ENCODE peak calls at places on chromosomes 7 and 10, in seven cellular contexts. One of them, this sample, is unnamed.
A peak's percentile ranks its signal among the peaks of the same experiment; 100 is the strongest.

GRCh38 chr7:149093228-149093627 is 2.7 kb upstream of the ZNF786 start:
- DNase-seq in fibroblast of pulmonary artery: no peak
- DNase-seq in AG09309: no peak
- DNase-seq in heart right ventricle: no peak
- DNase-seq in activated CD8-positive, alpha-beta T cell treated with anti-CD3 and anti-CD28 coated beads for 36 hours: no peak
- DNase-seq in progenitor cell of endocrine pancreas: no peak
- DNase-seq in nephron progenitor cell: no peak
- DNase-seq in this sample: no peak

GRCh38 chr10:86509145-86509544 is 12.4 kb downstream of the WAPL start:
- DNase-seq in fibroblast of pulmonary artery: no peak
- DNase-seq in AG09309: no peak
- DNase-seq in heart right ventricle: no peak
- DNase-seq in activated CD8-positive, alpha-beta T cell treated with anti-CD3 and anti-CD28 coated beads for 36 hours: no peak
- DNase-seq in progenitor cell of endocrine pancreas: no peak
- DNase-seq in nephron progenitor cell: no peak
- DNase-seq in this sample: no peak

GRCh38 chr10:86365346-86366032 is 1.1 kb downstream of the GRID1 start:
- DNase-seq in fibroblast of pulmonary artery: no peak
- DNase-seq in AG09309: no peak
- DNase-seq in heart right ventricle: no peak
- DNase-seq in activated CD8-positive, alpha-beta T cell treated with anti-CD3 and anti-CD28 coated beads for 36 hours: peak; percentile 22
- DNase-seq in progenitor cell of endocrine pancreas: no peak
- DNase-seq in nephron progenitor cell: no peak
- DNase-seq in this sample: no peak

GRCh38 chr7:102044984-102045673 is 227.7 kb downstream of the CUX1 start:
- DNase-seq in fibroblast of pulmonary artery: peak; percentile 85
- DNase-seq in AG09309: peak; percentile 86
- DNase-seq in heart right ventricle: peak; percentile 37
- DNase-seq in activated CD8-positive, alpha-beta T cell treated with anti-CD3 and anti-CD28 coated beads for 36 hours: peak; percentile 12
- DNase-seq in progenitor cell of endocrine pancreas: no peak
- DNase-seq in nephron progenitor cell: no peak
- DNase-seq in this sample: peak; percentile 87

GRCh38 chr7:45704683-45705016 is 130.5 kb downstream of the ADCY1 start:
- DNase-seq in fibroblast of pulmonary artery: no peak
- DNase-seq in AG09309: no peak
- DNase-seq in heart right ventricle: no peak
- DNase-seq in activated CD8-positive, alpha-beta T cell treated with anti-CD3 and anti-CD28 coated beads for 36 hours: no peak
- DNase-seq in progenitor cell of endocrine pancreas: no peak
- DNase-seq in nephron progenitor cell: no peak
- DNase-seq in this sample: no peak

GRCh38 chr10:102620615-102621417 is 23.5 kb upstream of the TRIM8 start:
- DNase-seq in fibroblast of pulmonary artery: no peak
- DNase-seq in AG09309: no peak
- DNase-seq in heart right ventricle: no peak
- DNase-seq in activated CD8-positive, alpha-beta T cell treated with anti-CD3 and anti-CD28 coated beads for 36 hours: no peak
- DNase-seq in progenitor cell of endocrine pancreas: no peak
- DNase-seq in nephron progenitor cell: no peak
- DNase-seq in this sample: no peak

GRCh38 chr7:21944616-21945373 is 904 bp downstream of the CDCA7L start:
- DNase-seq in fibroblast of pulmonary artery: no peak
- DNase-seq in AG09309: no peak
- DNase-seq in heart right ventricle: no peak
- DNase-seq in activated CD8-positive, alpha-beta T cell treated with anti-CD3 and anti-CD28 coated beads for 36 hours: peak; percentile 67
- DNase-seq in progenitor cell of endocrine pancreas: peak; percentile 53
- DNase-seq in nephron progenitor cell: peak; percentile 38
- DNase-seq in this sample: no peak

GRCh38 chr10:119140603-119141245 is 24.8 kb downstream of the SFXN4 start:
- DNase-seq in fibroblast of pulmonary artery: no peak
- DNase-seq in AG09309: no peak
- DNase-seq in heart right ventricle: no peak
- DNase-seq in activated CD8-positive, alpha-beta T cell treated with anti-CD3 and anti-CD28 coated beads for 36 hours: no peak
- DNase-seq in progenitor cell of endocrine pancreas: no peak
- DNase-seq in nephron progenitor cell: no peak
- DNase-seq in this sample: no peak

GRCh38 chr10:133010095-133010837 is 67.9 kb upstream of the CFAP46 start:
- DNase-seq in fibroblast of pulmonary artery: no peak
- DNase-seq in AG09309: no peak
- DNase-seq in heart right ventricle: no peak
- DNase-seq in activated CD8-positive, alpha-beta T cell treated with anti-CD3 and anti-CD28 coated beads for 36 hours: no peak
- DNase-seq in progenitor cell of endocrine pancreas: no peak
- DNase-seq in nephron progenitor cell: no peak
- DNase-seq in this sample: no peak

DNA sequence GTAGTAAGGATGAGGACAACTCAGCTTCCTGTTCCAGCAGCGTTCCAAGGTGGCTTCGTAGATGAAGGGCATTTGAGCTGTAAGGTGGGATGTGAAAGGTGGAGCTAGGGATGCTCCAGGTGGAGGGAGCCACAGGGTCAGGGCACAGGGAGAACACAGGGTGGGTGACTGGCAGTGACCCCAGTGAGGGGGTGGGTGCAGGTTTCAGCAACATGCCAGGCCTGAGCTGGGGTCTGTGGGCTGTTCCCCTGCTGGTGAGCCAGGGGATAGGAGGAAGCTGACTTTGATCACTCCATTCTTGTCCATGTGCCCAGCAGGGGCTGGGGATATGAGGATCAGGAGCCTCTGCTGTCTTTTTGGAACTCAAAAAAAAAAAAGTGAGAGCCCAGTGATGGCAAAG is 33.2 kb downstream of the CDH23 start:
- DNase-seq in fibroblast of pulmonary artery: no peak
- DNase-seq in AG09309: no peak
- DNase-seq in heart right ventricle: no peak
- DNase-seq in activated CD8-positive, alpha-beta T cell treated with anti-CD3 and anti-CD28 coated beads for 36 hours: no peak
- DNase-seq in progenitor cell of endocrine pancreas: no peak
- DNase-seq in nephron progenitor cell: no peak
- DNase-seq in this sample: no peak
- TF ChIP-seq CTCF in fibroblast of pulmonary artery: no peak
- TF ChIP-seq CTCF in AG09309: no peak
- TF ChIP-seq CTCF in heart right ventricle: no peak
- TF ChIP-seq CTCF in activated CD8-positive, alpha-beta T cell treated with anti-CD3 and anti-CD28 coated beads for 36 hours: no peak
- TF ChIP-seq CTCF in progenitor cell of endocrine pancreas: peak; percentile 48
- TF ChIP-seq CTCF in nephron progenitor cell: peak; percentile 26
- TF ChIP-seq CTCF in this sample: peak; percentile 37

GRCh38 chr7:44081266-44081748 is 1.0 kb downstream of the POLM start:
- DNase-seq in fibroblast of pulmonary artery: no peak
- DNase-seq in AG09309: no peak
- DNase-seq in heart right ventricle: no peak
- DNase-seq in activated CD8-positive, alpha-beta T cell treated with anti-CD3 and anti-CD28 coated beads for 36 hours: peak; percentile 64
- DNase-seq in progenitor cell of endocrine pancreas: no peak
- DNase-seq in nephron progenitor cell: no peak
- DNase-seq in this sample: no peak
- TF ChIP-seq CTCF in fibroblast of pulmonary artery: no peak
- TF ChIP-seq CTCF in AG09309: no peak
- TF ChIP-seq CTCF in heart right ventricle: no peak
- TF ChIP-seq CTCF in activated CD8-positive, alpha-beta T cell treated with anti-CD3 and anti-CD28 coated beads for 36 hours: no peak
- TF ChIP-seq CTCF in progenitor cell of endocrine pancreas: no peak
- TF ChIP-seq CTCF in nephron progenitor cell: no peak
- TF ChIP-seq CTCF in this sample: no peak

GRCh38 chr10:71302874-71303568 is 16.0 kb upstream of the SLC29A3 start:
- DNase-seq in fibroblast of pulmonary artery: peak; percentile 68
- DNase-seq in AG09309: no peak
- DNase-seq in heart right ventricle: no peak
- DNase-seq in activated CD8-positive, alpha-beta T cell treated with anti-CD3 and anti-CD28 coated beads for 36 hours: no peak
- DNase-seq in progenitor cell of endocrine pancreas: no peak
- DNase-seq in nephron progenitor cell: no peak
- DNase-seq in this sample: no peak
- TF ChIP-seq CTCF in fibroblast of pulmonary artery: peak; percentile 54
- TF ChIP-seq CTCF in AG09309: peak; percentile 48
- TF ChIP-seq CTCF in heart right ventricle: peak; percentile 53
- TF ChIP-seq CTCF in activated CD8-positive, alpha-beta T cell treated with anti-CD3 and anti-CD28 coated beads for 36 hours: peak; percentile 52
- TF ChIP-seq CTCF in progenitor cell of endocrine pancreas: peak; percentile 60
- TF ChIP-seq CTCF in nephron progenitor cell: peak; percentile 47
- TF ChIP-seq CTCF in this sample: peak; percentile 53

GRCh38 chr7:30027065-30027456 is 559 bp upstream of the FKBP14 start:
- DNase-seq in fibroblast of pulmonary artery: peak; percentile 48
- DNase-seq in AG09309: no peak
- DNase-seq in heart right ventricle: no peak
- DNase-seq in activated CD8-positive, alpha-beta T cell treated with anti-CD3 and anti-CD28 coated beads for 36 hours: peak; percentile 48
- DNase-seq in progenitor cell of endocrine pancreas: no peak
- DNase-seq in nephron progenitor cell: no peak
- DNase-seq in this sample: no peak

GRCh38 chr7:30032310-30033125 is 4.3 kb downstream of the PLEKHA8 start:
- DNase-seq in fibroblast of pulmonary artery: peak; percentile 50
- DNase-seq in AG09309: peak; percentile 59
- DNase-seq in heart right ventricle: no peak
- DNase-seq in activated CD8-positive, alpha-beta T cell treated with anti-CD3 and anti-CD28 coated beads for 36 hours: no peak
- DNase-seq in progenitor cell of endocrine pancreas: no peak
- DNase-seq in nephron progenitor cell: no peak
- DNase-seq in this sample: peak; percentile 82

GRCh38 chr7:30027915-30028748 is at the start of gene PLEKHA8:
- DNase-seq in fibroblast of pulmonary artery: peak; percentile 86
- DNase-seq in AG09309: peak; percentile 48
- DNase-seq in heart right ventricle: peak; percentile 89
- DNase-seq in activated CD8-positive, alpha-beta T cell treated with anti-CD3 and anti-CD28 coated beads for 36 hours: peak; percentile 86
- DNase-seq in progenitor cell of endocrine pancreas: peak; percentile 88
- DNase-seq in nephron progenitor cell: peak; percentile 92
- DNase-seq in this sample: no peak

GRCh38 chr7:30028749-30029635 is 780 bp downstream of the PLEKHA8 start:
- DNase-seq in fibroblast of pulmonary artery: peak; percentile 37
- DNase-seq in AG09309: no peak
- DNase-seq in heart right ventricle: peak; percentile 44
- DNase-seq in activated CD8-positive, alpha-beta T cell treated with anti-CD3 and anti-CD28 coated beads for 36 hours: peak; percentile 50
- DNase-seq in progenitor cell of endocrine pancreas: peak; percentile 11
- DNase-seq in nephron progenitor cell: no peak
- DNase-seq in this sample: no peak

GRCh38 chr7:30029696-30030095 is 1.5 kb downstream of the PLEKHA8 start:
- DNase-seq in fibroblast of pulmonary artery: no peak
- DNase-seq in AG09309: no peak
- DNase-seq in heart right ventricle: no peak
- DNase-seq in activated CD8-positive, alpha-beta T cell treated with anti-CD3 and anti-CD28 coated beads for 36 hours: peak; percentile 43
- DNase-seq in progenitor cell of endocrine pancreas: no peak
- DNase-seq in nephron progenitor cell: no peak
- DNase-seq in this sample: no peak
- TF ChIP-seq CTCF in fibroblast of pulmonary artery: no peak
- TF ChIP-seq CTCF in AG09309: no peak
- TF ChIP-seq CTCF in heart right ventricle: no peak
- TF ChIP-seq CTCF in activated CD8-positive, alpha-beta T cell treated with anti-CD3 and anti-CD28 coated beads for 36 hours: no peak
- TF ChIP-seq CTCF in progenitor cell of endocrine pancreas: peak; percentile 31
- TF ChIP-seq CTCF in nephron progenitor cell: no peak
- TF ChIP-seq CTCF in this sample: no peak

GRCh38 chr7:42237891-42238531 is 1.0 kb upstream of the GLI3 start:
- DNase-seq in fibroblast of pulmonary artery: peak; percentile 62
- DNase-seq in AG09309: no peak
- DNase-seq in heart right ventricle: peak; percentile 76
- DNase-seq in activated CD8-positive, alpha-beta T cell treated with anti-CD3 and anti-CD28 coated beads for 36 hours: peak; percentile 6
- DNase-seq in progenitor cell of endocrine pancreas: peak; percentile 34
- DNase-seq in nephron progenitor cell: peak; percentile 85
- DNase-seq in this sample: no peak

GRCh38 chr7:42238709-42239395 is 1.8 kb upstream of the GLI3 start:
- DNase-seq in fibroblast of pulmonary artery: peak; percentile 75
- DNase-seq in AG09309: no peak
- DNase-seq in heart right ventricle: no peak
- DNase-seq in activated CD8-positive, alpha-beta T cell treated with anti-CD3 and anti-CD28 coated beads for 36 hours: no peak
- DNase-seq in progenitor cell of endocrine pancreas: no peak
- DNase-seq in nephron progenitor cell: peak; percentile 23
- DNase-seq in this sample: no peak

GRCh38 chr7:42235734-42236133 is 1.3 kb downstream of the GLI3 start:
- DNase-seq in fibroblast of pulmonary artery: no peak
- DNase-seq in AG09309: no peak
- DNase-seq in heart right ventricle: no peak
- DNase-seq in activated CD8-positive, alpha-beta T cell treated with anti-CD3 and anti-CD28 coated beads for 36 hours: no peak
- DNase-seq in progenitor cell of endocrine pancreas: no peak
- DNase-seq in nephron progenitor cell: no peak
- DNase-seq in this sample: no peak

GRCh38 chr7:42236266-42237161 is 495 bp downstream of the GLI3 start:
- DNase-seq in fibroblast of pulmonary artery: peak; percentile 66
- DNase-seq in AG09309: no peak
- DNase-seq in heart right ventricle: peak; percentile 49
- DNase-seq in activated CD8-positive, alpha-beta T cell treated with anti-CD3 and anti-CD28 coated beads for 36 hours: peak; percentile 17
- DNase-seq in progenitor cell of endocrine pancreas: peak; percentile 22
- DNase-seq in nephron progenitor cell: peak; percentile 69
- DNase-seq in this sample: no peak

DNA sequence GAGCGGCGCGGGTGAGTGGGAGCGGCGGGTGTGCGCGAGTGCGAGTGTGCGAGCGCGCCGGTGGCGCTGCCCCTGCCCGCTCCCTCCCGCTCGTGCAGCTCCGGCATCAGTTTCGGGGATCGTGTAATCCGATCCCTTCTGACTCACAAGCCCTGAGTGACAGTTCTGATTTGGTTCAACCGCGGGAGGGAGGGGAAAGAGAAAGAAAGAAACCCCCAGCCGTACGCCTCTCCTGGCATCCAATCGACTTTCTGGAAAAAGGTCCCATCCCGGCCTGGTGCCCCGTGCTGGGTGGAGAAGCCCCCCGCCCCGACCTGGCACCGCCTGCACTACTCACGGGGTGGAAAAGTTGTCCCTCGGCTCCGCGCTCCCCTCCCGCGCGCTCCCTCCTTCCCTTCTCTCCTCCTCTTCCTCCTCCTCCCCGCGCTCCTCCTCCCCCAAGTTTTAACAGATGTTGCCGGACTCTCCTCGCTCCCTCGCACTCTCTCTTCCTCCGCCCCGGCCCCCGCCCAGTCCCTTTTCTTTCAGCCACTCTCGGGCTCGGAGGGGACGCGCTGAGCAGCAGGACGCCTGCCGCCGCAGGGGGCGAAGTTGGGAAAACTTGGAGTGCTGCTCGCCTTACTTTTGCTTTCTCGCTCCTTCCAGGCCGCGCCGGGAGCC is at the start of gene GLI3:
- DNase-seq in fibroblast of pulmonary artery: peak; percentile 95
- DNase-seq in AG09309: peak; percentile 76
- DNase-seq in heart right ventricle: peak; percentile 90
- DNase-seq in activated CD8-positive, alpha-beta T cell treated with anti-CD3 and anti-CD28 coated beads for 36 hours: peak; percentile 50
- DNase-seq in progenitor cell of endocrine pancreas: peak; percentile 58
- DNase-seq in nephron progenitor cell: peak; percentile 91
- DNase-seq in this sample: peak; percentile 83
- TF ChIP-seq CTCF in fibroblast of pulmonary artery: peak; percentile 25
- TF ChIP-seq CTCF in AG09309: peak; percentile 27
- TF ChIP-seq CTCF in heart right ventricle: no peak
- TF ChIP-seq CTCF in activated CD8-positive, alpha-beta T cell treated with anti-CD3 and anti-CD28 coated beads for 36 hours: no peak
- TF ChIP-seq CTCF in progenitor cell of endocrine pancreas: peak; percentile 32
- TF ChIP-seq CTCF in nephron progenitor cell: no peak
- TF ChIP-seq CTCF in this sample: no peak

This sample was measured in HFF-Myc.